ENCODE peak calls at places on chromosomes 4 and X, in five cellular contexts. F is pancreas, G is stomach, Q is OCI-LY7, C is right cardiac atrium. N is an unnamed sample.

GRCh38 chrX:65513610-65514009 is 21.0 kb downstream of the LAS1L start:
- DNase-seq in F (no peak), G (no peak), Q (no peak), C (no peak), N (no peak)

GRCh38 chrX:87805829-87806490 is 288.4 kb downstream of the KLHL4 start:
- DNase-seq in F (no peak), G (no peak), Q (no peak), C (no peak), N (no peak)

GRCh38 chrX:48834383-48834709 is 1.1 kb downstream of the PCSK1N start:
- DNase-seq in F (no peak), G (no peak), Q (peak; percentile 5), C (no peak), N (no peak)

GRCh38 chr4:138727704-138728103 is 287.9 kb upstream of the NOCT start:
- DNase-seq in F (no peak), G (no peak), Q (no peak), C (no peak), N (no peak)

GRCh38 chr4:74446193-74446868 is 1.4 kb downstream of the AREG start:
- DNase-seq in F (no peak), G (no peak), Q (no peak), C (no peak), N (no peak)

GRCh38 chr4:142846729-142847606 is 867 bp upstream of the INPP4B start:
- DNase-seq in F (peak; percentile 50), G (peak; percentile 58), Q (peak; percentile 7), C (peak; percentile 59), N (peak; percentile 52)

GRCh38 chr4:167282171-167282864 is 48.0 kb upstream of the SPOCK3 start:
- DNase-seq in F (no peak), G (no peak), Q (no peak), C (no peak), N (no peak)

GRCh38 chrX:69238153-69238959 is 73.1 kb upstream of the PJA1 start:
- DNase-seq in F (no peak), G (no peak), Q (no peak), C (peak; percentile 75), N (no peak)

GRCh38 chr4:37981844-37982720 is 21.9 kb downstream of the PTTG2 start:
- DNase-seq in F (no peak), G (no peak), Q (peak; percentile 57), C (no peak), N (no peak)

GRCh38 chr4:20017035-20017434 is 234.7 kb upstream of the SLIT2 start:
- DNase-seq in F (no peak), G (no peak), Q (no peak), C (no peak), N (no peak)

GRCh38 chr4:52604215-52604614 is 54.9 kb downstream of the USP46 start:
- DNase-seq in F (peak; percentile 7), G (peak; percentile 53), Q (no peak), C (no peak), N (no peak)

GRCh38 chrX:1529328-1529727 is 7.7 kb downstream of the P2RY8 start:
- DNase-seq in F (no peak), G (no peak), Q (no peak), C (no peak), N (no peak)

GRCh38 chr4:153486281-153487151 is 20.4 kb downstream of the TMEM131L start:
- DNase-seq in F (peak; percentile 45), G (peak; percentile 38), Q (no peak), C (no peak), N (peak; percentile 78)

GRCh38 chr4:153488719-153489384 is 22.7 kb downstream of the TMEM131L start:
- DNase-seq in F (no peak), G (no peak), Q (no peak), C (peak; percentile 81), N (no peak)

GRCh38 chr4:153489856-153490558 is 23.8 kb downstream of the TMEM131L start:
- DNase-seq in F (no peak), G (no peak), Q (no peak), C (no peak), N (no peak)

GRCh38 chr4:153485860-153486259 is 19.7 kb downstream of the TMEM131L start:
- DNase-seq in F (no peak), G (no peak), Q (no peak), C (no peak), N (no peak)

DNA sequence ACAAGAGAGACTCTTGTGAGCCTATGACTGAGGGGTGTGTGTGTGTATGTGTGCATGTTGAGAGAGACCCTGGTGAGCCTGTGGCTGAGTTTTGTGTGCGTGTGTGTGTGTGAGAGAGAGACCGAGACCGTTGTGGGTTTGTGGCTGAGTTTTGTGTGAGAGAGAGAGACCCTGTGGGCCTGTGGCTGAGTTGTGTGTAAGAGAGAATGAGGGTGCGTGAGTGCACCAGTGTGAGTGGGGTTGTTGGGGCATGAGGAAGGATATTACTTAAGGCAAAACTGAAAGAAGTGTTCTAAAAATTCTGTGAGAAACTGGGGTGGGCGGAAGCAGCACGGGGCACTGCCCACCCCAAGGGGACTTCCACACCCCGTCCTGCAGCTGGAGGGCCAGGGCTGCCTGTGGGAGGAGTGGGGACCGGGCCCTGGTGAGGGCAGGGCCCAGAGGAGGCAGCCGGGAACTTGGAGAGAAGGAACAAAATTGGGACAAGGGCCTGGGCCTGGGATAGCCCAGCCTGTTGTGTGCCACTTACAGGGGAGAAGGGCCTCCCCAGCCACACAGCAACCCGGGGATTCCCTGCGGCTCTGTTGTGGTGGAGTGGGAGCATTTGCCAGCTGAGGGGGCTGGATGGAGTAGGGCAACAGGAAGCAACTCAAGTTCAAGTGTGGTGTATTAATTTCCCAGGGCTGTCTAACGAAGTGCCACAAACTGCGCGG is 22.0 kb downstream of the TMEM131L start:
- DNase-seq in F (no peak), G (no peak), Q (no peak), C (peak; percentile 72), N (no peak)
- H3K4me3 ChIP-seq in F (no peak overlapping the region), G (peak overlapping the region; percentile 1), Q (peak overlapping the region; percentile 32), C (no peak overlapping the region), N (no peak overlapping the region)

DNA sequence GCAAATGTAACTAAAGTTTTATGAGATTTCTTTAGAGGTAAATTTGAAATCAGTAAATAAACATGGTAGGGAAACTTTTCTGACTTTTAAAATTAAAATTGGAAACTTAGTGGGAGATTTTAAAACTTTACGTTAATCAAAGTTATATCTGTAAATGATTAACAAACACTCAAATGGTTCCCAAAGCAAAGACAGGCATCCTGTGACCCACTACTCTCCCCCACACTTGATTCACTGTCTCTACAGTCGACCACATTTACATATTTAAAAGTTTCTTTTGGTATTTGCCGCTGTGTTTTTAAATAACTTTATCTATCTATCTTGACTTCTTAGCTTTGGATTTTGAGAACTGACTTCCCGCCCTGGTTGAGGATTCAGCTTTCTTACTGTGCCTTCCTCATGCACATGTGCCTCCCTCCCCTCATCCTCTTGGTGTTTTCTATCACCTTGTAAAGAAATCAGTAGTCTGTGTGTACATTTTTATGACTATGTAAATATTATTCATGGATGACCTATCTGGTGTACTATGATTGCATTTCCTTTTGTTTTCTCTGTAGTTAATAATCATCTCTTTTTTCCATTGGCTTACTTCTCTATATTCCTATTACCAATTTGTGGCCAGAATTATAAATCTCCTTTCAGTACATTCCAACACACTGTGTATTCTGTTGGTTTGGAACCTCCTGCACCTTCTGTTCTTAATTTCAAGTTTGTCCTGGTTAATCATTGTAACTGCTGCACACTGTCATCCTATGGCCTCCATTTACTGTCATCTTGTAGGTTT is 72.6 kb downstream of the WWC2 start:
- DNase-seq in F (no peak), G (no peak), Q (no peak), C (no peak), N (no peak)
- H3K27ac ChIP-seq in F (no peak overlapping the region), G (no peak overlapping the region), Q (no peak overlapping the region), C (no peak overlapping the region), N (no peak overlapping the region)

GRCh38 chr4:169039271-169039954 is 29.4 kb upstream of the CBR4 start:
- DNase-seq in F (no peak), G (no peak), Q (no peak), C (no peak), N (no peak)
- H3K4me3 ChIP-seq in F (no peak overlapping the region), G (no peak overlapping the region), Q (no peak overlapping the region), C (no peak overlapping the region), N (no peak overlapping the region)

GRCh38 chr4:1169691-1170096 is 2.7 kb downstream of the SPON2 start:
- DNase-seq in F (no peak), G (no peak), Q (no peak), C (peak; percentile 57), N (no peak)

GRCh38 chr4:1170805-1171305 is 1.5 kb downstream of the SPON2 start:
- DNase-seq in F (no peak), G (no peak), Q (no peak), C (peak; percentile 76), N (no peak)

GRCh38 chr4:1170156-1170804 is 2.1 kb downstream of the SPON2 start:
- DNase-seq in F (no peak), G (no peak), Q (no peak), C (peak; percentile 51), N (no peak)

GRCh38 chr4:1168291-1169031 is 3.9 kb downstream of the SPON2 start:
- DNase-seq in F (no peak), G (no peak), Q (no peak), C (peak; percentile 53), N (no peak)

DNA sequence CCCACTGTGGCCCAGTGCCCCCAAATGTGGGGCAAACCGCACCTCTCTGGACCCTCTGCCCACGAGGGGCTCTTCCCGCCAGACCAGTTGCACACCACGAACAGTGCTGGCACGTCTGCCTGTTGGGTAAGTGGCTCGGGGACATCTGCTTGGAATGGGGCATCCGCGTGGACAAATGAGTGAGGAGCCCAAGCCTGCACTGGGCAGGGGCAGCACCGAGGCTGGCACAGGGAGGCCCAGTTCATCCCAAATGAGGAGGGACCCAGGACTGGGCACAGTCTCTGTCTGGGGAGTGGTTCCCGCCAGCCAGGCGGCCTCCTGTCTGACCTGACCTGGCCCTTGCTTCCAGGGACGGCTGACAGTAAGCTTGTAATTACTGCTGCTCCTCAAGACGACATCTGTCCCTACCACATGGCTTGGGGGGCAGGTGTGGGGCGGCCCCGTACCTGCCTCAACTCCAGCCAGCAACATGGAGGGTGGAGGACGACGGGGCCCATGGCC is 3.2 kb downstream of the SPON2 start:
- DNase-seq in F (no peak), G (no peak), Q (no peak), C (peak; percentile 49), N (no peak)
- H3K27ac ChIP-seq in F (no peak overlapping the region), G (no peak overlapping the region), Q (no peak overlapping the region), C (no peak overlapping the region), N (peak overlapping the region; percentile 67)